ENCODE peak calls at places on chromosomes 3 and 15, in ten cellular contexts. T is retina; B is HEK293T; Z is naive thymus-derived CD8-positive, alpha-beta T cell; K is activated CD8-positive, alpha-beta T cell treated with anti-CD3 and anti-CD28 coated beads, Interleukin-2, amount 10 ng/mL, durations not matched to agents 7 days and 5 days; C is dermis blood vessel endothelial cell; R is stimulated activated effector memory CD8-positive, alpha-beta T cell treated with anti-CD3 and anti-CD28 coated beads, Interleukin-12 subunit alpha, Interleukin-12 subunit beta, amount 100 ng/mL, for 72 hours; U is KBM-7; Q is mesothelial cell of epicardium; I is stimulated activated CD4-positive, alpha-beta T cell treated with anti-CD3 and anti-CD28 coated beads, Interleukin-2, amount 100 ng/mL, for 48 hours. S is an unnamed sample.

GRCh38 chr3:186097317-186097662 is 11.6 kb downstream of the ETV5 start:
- DNase-seq in B (no peak), Z (no peak), K (no peak), Q (no peak), T (no peak), I (no peak), R (no peak), C (no peak), U (no peak), S (no peak)

GRCh38 chr15:56821721-56822425 is 88.6 kb upstream of the ZNF280D start:
- DNase-seq in U (peak), I (peak), B (peak), R (peak), C (peak), K (peak), Q (peak), Z (peak), T (peak), S (no peak)

GRCh38 chr3:124492824-124493223 is 237.4 kb upstream of the UMPS start:
- DNase-seq in Z (no peak), R (no peak), B (peak), U (peak), K (no peak), Q (no peak), I (no peak), T (no peak), C (peak), S (no peak)

GRCh38 chr3:155737844-155738460 is 6.9 kb downstream of the PLCH1 start:
- DNase-seq in Q (no peak), C (no peak), Z (no peak), B (no peak), I (no peak), K (no peak), T (peak), R (no peak), U (peak), S (no peak)

GRCh38 chr3:29145370-29145769 is 135.5 kb upstream of the RBMS3 start:
- DNase-seq in K (no peak), R (no peak), T (no peak), Q (no peak), I (no peak), U (no peak), Z (no peak), C (no peak), B (no peak), S (no peak)

GRCh38 chr3:43165786-43166185 is 59.9 kb upstream of the POMGNT2 start:
- DNase-seq in U (no peak), C (no peak), I (no peak), R (peak), K (no peak), Q (no peak), B (no peak), T (no peak), Z (no peak), S (no peak)

GRCh38 chr3:38002291-38002876 is 11.8 kb downstream of the VILL start:
- DNase-seq in R (no peak), C (no peak), I (no peak), T (no peak), K (no peak), U (no peak), Q (no peak), Z (no peak), B (no peak), S (no peak)

GRCh38 chr3:9986230-9986725 is 363 bp downstream of the EMC3 start:
- DNase-seq in T (no peak), C (no peak), Z (no peak), B (no peak), U (no peak), K (no peak), R (no peak), Q (no peak), I (no peak), S (no peak)

S was measured in KG1.